ENCODE peak calls at places on chromosomes 13 and 19, in six cellular contexts. E is nucleus accumbens; T is activated naive CD4-positive, alpha-beta T cell treated with anti-CD3 and anti-CD28 coated beads, Interleukin-2, amount 50 U/mL, for 16 hours; X is psoas muscle; O is substantia nigra; D is RWPE1. Q is an unnamed sample.

GRCh38 chr19:56137405-56137804 is 3.7 kb upstream of the ZNF444 start:
- DNase-seq in X (no peak), O (no peak), D (no peak), T (no peak), E (no peak), Q (no peak)

GRCh38 chr19:14519860-14520407 is 1.7 kb upstream of the DNAJB1 start:
- DNase-seq in E (no peak), X (no peak), D (no peak), O (no peak), T (no peak), Q (no peak)

GRCh38 chr13:109836629-109837607 is 50.5 kb upstream of the IRS2 start:
- DNase-seq in T (no peak), O (no peak), X (no peak), D (no peak), E (no peak), Q (no peak)

GRCh38 chr19:11291415-11291814 is 4.5 kb upstream of the TSPAN16 start:
- DNase-seq in T (no peak), O (no peak), X (no peak), D (no peak), E (no peak), Q (no peak)

GRCh38 chr13:47216176-47216822 is 319.4 kb upstream of the HTR2A start:
- DNase-seq in T (no peak), O (no peak), E (no peak), X (no peak), D (peak), Q (no peak)

GRCh38 chr19:41998246-41999020 is 4.4 kb upstream of the ATP1A3 start:
- DNase-seq in E (no peak), T (peak), X (no peak), O (no peak), D (peak), Q (peak)

GRCh38 chr13:102965802-102966201 is 100.4 kb downstream of the SLC10A2 start:
- DNase-seq in E (no peak), T (no peak), D (no peak), X (no peak), O (no peak), Q (no peak)

GRCh38 chr19:8363803-8364771 is at the start of gene ANGPTL4:
- DNase-seq in E (peak), X (peak), O (peak), D (peak), T (peak), Q (peak)

GRCh38 chr19:4057913-4058695 is 8.6 kb downstream of the ZBTB7A start:
- DNase-seq in X (peak), D (peak), E (no peak), O (no peak), T (peak), Q (peak)

GRCh38 chr19:1872807-1873523 is 9.6 kb upstream of the KLF16 start:
- DNase-seq in T (no peak), E (no peak), X (no peak), D (no peak), O (no peak), Q (no peak)

GRCh38 chr19:55579766-55580621 is 654 bp downstream of the ZNF579 start:
- DNase-seq in E (peak), D (no peak), T (no peak), X (no peak), O (no peak), Q (peak)

GRCh38 chr13:48746816-48747215 is 93.1 kb downstream of the CYSLTR2 start:
- DNase-seq in E (no peak), D (no peak), T (no peak), O (no peak), X (no peak), Q (no peak)

GRCh38 chr19:38653028-38653571 is 5.7 kb downstream of the ACTN4 start:
- DNase-seq in D (no peak), X (no peak), O (no peak), T (no peak), E (no peak), Q (no peak)

GRCh38 chr13:67120872-67121531 is 109.1 kb downstream of the PCDH9 start:
- DNase-seq in O (no peak), T (no peak), X (no peak), E (no peak), D (no peak), Q (no peak)

GRCh38 chr19:50325310-50326100 is 3.7 kb downstream of the KCNC3 start:
- DNase-seq in X (peak), D (peak), O (peak), T (peak), E (peak), Q (peak)

GRCh38 chr13:110628952-110629701 is 13.8 kb downstream of the NAXD start:
- DNase-seq in O (no peak), T (no peak), E (no peak), X (no peak), D (no peak), Q (no peak)

GRCh38 chr13:89694471-89694870 is 1653.0 kb upstream of the MIR17HG start:
- DNase-seq in T (no peak), E (no peak), O (no peak), D (no peak), X (no peak), Q (no peak)

GRCh38 chr13:113427562-113428468 is 25.5 kb downstream of the ADPRHL1 start:
- DNase-seq in E (no peak), T (no peak), O (no peak), D (no peak), X (no peak), Q (no peak)

GRCh38 chr19:44344255-44344654 is 12.2 kb downstream of the ZNF112 start:
- DNase-seq in X (no peak), O (no peak), D (no peak), T (no peak), E (no peak), Q (no peak)

GRCh38 chr19:13299838-13300237 is 149.6 kb downstream of the IER2 start:
- DNase-seq in O (no peak), E (no peak), D (no peak), X (no peak), T (no peak), Q (no peak)

GRCh38 chr13:113918981-113919646 is 54.8 kb downstream of the C13orf46 start:
- DNase-seq in X (no peak), T (no peak), D (no peak), O (no peak), E (no peak), Q (no peak)

GRCh38 chr13:29465741-29466293 is 129.7 kb downstream of the SLC7A1 start:
- DNase-seq in X (peak), O (no peak), E (no peak), T (no peak), D (peak), Q (peak)

GRCh38 chr13:43908156-43909126 is 28.7 kb downstream of the LACC1 start:
- DNase-seq in E (no peak), T (no peak), X (no peak), D (peak), O (no peak), Q (no peak)

GRCh38 chr13:29428310-29428991 is 167.0 kb downstream of the SLC7A1 start:
- DNase-seq in D (peak), E (peak), T (no peak), O (no peak), X (no peak), Q (peak)

GRCh38 chr13:112892759-112893569 is 76.0 kb upstream of the MCF2L start:
- DNase-seq in T (peak), E (no peak), O (no peak), D (no peak), X (no peak), Q (no peak)

GRCh38 chr13:108560092-108560491 is 69.3 kb upstream of the MYO16 start:
- DNase-seq in E (no peak), O (no peak), D (no peak), T (no peak), X (no peak), Q (no peak)

GRCh38 chr13:109344552-109345157 is 441.7 kb downstream of the IRS2 start:
- DNase-seq in D (peak), X (no peak), T (no peak), E (no peak), O (no peak), Q (no peak)

GRCh38 chr19:3821156-3821555 is 35.0 kb upstream of the MATK start:
- DNase-seq in D (no peak), E (no peak), T (no peak), X (no peak), O (no peak), Q (no peak)

GRCh38 chr13:47798194-47798593 is 202.9 kb downstream of the SUCLA2 start:
- DNase-seq in E (no peak), D (no peak), O (no peak), X (no peak), T (no peak), Q (no peak)

GRCh38 chr19:55189424-55189823 is 9.3 kb upstream of the SYT5 start:
- DNase-seq in O (no peak), T (no peak), X (peak), D (peak), E (peak), Q (peak)

GRCh38 chr19:17136026-17136425 is 60.4 kb downstream of the MYO9B start:
- DNase-seq in O (no peak), X (no peak), T (no peak), E (no peak), D (no peak), Q (no peak)

GRCh38 chr13:45441633-45442032 is 23.1 kb upstream of the COG3 start:
- DNase-seq in O (no peak), T (no peak), D (peak), X (no peak), E (no peak), Q (no peak)

GRCh38 chr13:44932850-44933251 is 56.4 kb downstream of the NUFIP1 start:
- DNase-seq in D (peak), X (no peak), T (no peak), E (no peak), O (no peak), Q (no peak)

GRCh38 chr13:76717092-76717491 is 169.1 kb downstream of the KCTD12 start:
- DNase-seq in O (no peak), T (no peak), E (no peak), X (no peak), D (no peak), Q (no peak)

GRCh38 chr19:6020972-6021805 is 43.2 kb upstream of the RANBP3 start:
- DNase-seq in D (no peak), X (no peak), O (no peak), T (no peak), E (no peak), Q (no peak)

GRCh38 chr13:77563110-77563509 is 27.6 kb downstream of the SCEL start:
- DNase-seq in D (no peak), T (no peak), E (no peak), X (no peak), O (no peak), Q (no peak)

GRCh38 chr19:27733551-27734266 is 1479.2 kb downstream of the UQCRFS1 start:
- DNase-seq in T (no peak), D (no peak), X (no peak), O (no peak), E (no peak), Q (no peak)

GRCh38 chr13:43303040-43303729 is 279.8 kb downstream of the DNAJC15 start:
- DNase-seq in X (peak), D (peak), T (no peak), E (peak), O (no peak), Q (peak)

GRCh38 chr19:2176336-2176994 is 12.7 kb downstream of the DOT1L start:
- DNase-seq in X (peak), O (no peak), D (peak), E (peak), T (no peak), Q (no peak)

Q was measured in heart right ventricle.